ENCODE peak calls at places on chromosomes 11 and 22, in nine cellular contexts. A is tibial nerve; M is A549; Y is right atrium auricular region; E is PC-3; B is left ventricle myocardium inferior; Q is heart right ventricle; D is CD8-positive, alpha-beta T cell; F is uterus. S is an unnamed sample.

GRCh38 chr22:20980938-20981722 is 967 bp upstream of the LZTR1 start:
- DNase-seq in D (no peak), Q (no peak), A (no peak), B (no peak), Y (no peak), E (no peak), F (no peak), M (no peak), S (no peak)

GRCh38 chr11:11253995-11254394 is 99.1 kb downstream of the CSNK2A3 start:
- DNase-seq in E (no peak), M (no peak), Y (no peak), D (no peak), Q (no peak), A (no peak), F (no peak), B (no peak), S (no peak)

GRCh38 chr11:126917531-126918204 is 82.9 kb downstream of the KIRREL3 start:
- DNase-seq in E (peak; percentile 70), Q (no peak), B (no peak), F (no peak), Y (no peak), A (no peak), M (peak; percentile 89), D (no peak), S (no peak)

GRCh38 chr11:105553015-105553414 is 56.9 kb upstream of the GRIA4 start:
- DNase-seq in F (no peak), Q (no peak), D (no peak), M (peak; percentile 0), B (no peak), A (no peak), E (peak; percentile 64), Y (no peak), S (no peak)

GRCh38 chr22:41613456-41613855 is 7.4 kb downstream of the DESI1 start:
- DNase-seq in D (no peak), M (no peak), A (no peak), Y (no peak), Q (no peak), B (no peak), E (no peak), F (no peak), S (no peak)

GRCh38 chr11:72838691-72839305 is 24.6 kb downstream of the ATG16L2 start:
- DNase-seq in D (no peak), F (no peak), Y (no peak), B (no peak), Q (no peak), A (no peak), M (no peak), E (no peak), S (no peak)

GRCh38 chr11:77063407-77063806 is 3.4 kb upstream of the CAPN5 start:
- DNase-seq in Q (no peak), F (no peak), D (no peak), B (no peak), M (no peak), E (no peak), Y (no peak), A (no peak), S (no peak)

GRCh38 chr11:72840780-72841179 is 26.6 kb downstream of the ATG16L2 start:
- DNase-seq in F (peak; percentile 30), B (no peak), E (peak; percentile 25), A (no peak), Q (no peak), D (no peak), M (peak; percentile 35), Y (no peak), S (no peak)

GRCh38 chr11:78850078-78850477 is 275.4 kb upstream of the NARS2 start:
- DNase-seq in Q (no peak), E (no peak), B (no peak), F (no peak), A (no peak), M (no peak), D (no peak), Y (no peak), S (no peak)

GRCh38 chr11:94793822-94794221 is 25.7 kb downstream of the AMOTL1 start:
- DNase-seq in Y (no peak), Q (no peak), E (peak; percentile 58), B (no peak), M (no peak), A (no peak), D (no peak), F (no peak), S (no peak)

GRCh38 chr11:62030071-62030684 is 62.7 kb upstream of the FTH1 start:
- DNase-seq in Q (no peak), Y (no peak), D (no peak), A (no peak), E (no peak), B (no peak), F (no peak), M (no peak), S (no peak)

GRCh38 chr11:8699903-8700302 is 17.3 kb downstream of the RPL27A start:
- DNase-seq in D (no peak), Q (no peak), F (peak; percentile 16), A (peak; percentile 38), E (peak; percentile 43), Y (no peak), M (no peak), B (no peak), S (no peak)

GRCh38 chr11:93589347-93589746 is 46.2 kb upstream of the SMCO4 start:
- DNase-seq in A (no peak), B (no peak), M (no peak), Y (no peak), F (no peak), Q (no peak), E (no peak), D (no peak), S (no peak)

GRCh38 chr11:62708423-62709261 is 1.2 kb downstream of the GNG3 start:
- DNase-seq in Y (no peak), D (peak; percentile 70), A (no peak), F (peak; percentile 53), E (no peak), M (no peak), Q (no peak), B (no peak), S (no peak)

GRCh38 chr11:19071255-19071654 is 10.7 kb upstream of the MRGPRX2 start:
- DNase-seq in D (peak; percentile 32), A (no peak), Q (peak; percentile 57), E (peak; percentile 87), M (peak; percentile 90), F (peak; percentile 55), Y (peak; percentile 74), B (peak; percentile 55), S (peak; percentile 73)

DNA sequence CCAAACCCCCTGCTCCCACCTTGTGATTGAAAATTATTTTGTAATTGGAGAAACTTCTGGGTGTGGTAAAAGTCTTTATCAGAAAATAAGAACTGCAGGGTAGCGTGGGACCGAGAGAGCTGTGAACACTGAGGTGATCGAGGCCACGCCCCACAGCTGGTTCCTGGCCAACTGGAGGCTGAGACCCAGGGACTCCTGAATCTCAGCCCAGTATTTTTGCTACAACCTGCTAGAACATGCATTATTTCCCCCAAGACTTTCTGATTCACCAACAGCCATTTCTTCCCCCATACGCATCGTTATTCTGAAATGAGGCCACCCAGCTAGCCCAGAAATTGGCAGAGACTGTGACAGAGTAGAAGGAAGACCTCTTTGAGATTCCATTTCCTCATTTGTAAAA is 3.3 kb upstream of the FGF19 start:
- DNase-seq in F (no peak), M (no peak), D (no peak), A (no peak), B (no peak), E (no peak), Y (no peak), Q (no peak), S (no peak)
- H3K4me1 ChIP-seq in F (peaks cover 15% of the 10 kb centered on the region), M (peaks cover 4% of the 10 kb centered on the region), D (peaks cover 12% of the 10 kb centered on the region), A (peaks cover 37% of the 10 kb centered on the region), B (peaks cover 27% of the 10 kb centered on the region), E (peaks cover 5% of the 10 kb centered on the region), Y (peaks cover 22% of the 10 kb centered on the region), Q (peaks cover 7% of the 10 kb centered on the region), S (peaks cover 17% of the 10 kb centered on the region)

GRCh38 chr11:29260939-29261705 is 755.7 kb downstream of the KCNA4 start:
- DNase-seq in B (no peak), F (no peak), D (no peak), Q (no peak), M (peak; percentile 86), A (no peak), E (peak; percentile 92), Y (no peak), S (no peak)
- TF ChIP-seq CTCF in B (no peak), F (no peak), D (no peak), Q (no peak), M (peak; percentile 36), A (no peak), E (peak; percentile 61), Y (no peak), S (no peak)

DNA sequence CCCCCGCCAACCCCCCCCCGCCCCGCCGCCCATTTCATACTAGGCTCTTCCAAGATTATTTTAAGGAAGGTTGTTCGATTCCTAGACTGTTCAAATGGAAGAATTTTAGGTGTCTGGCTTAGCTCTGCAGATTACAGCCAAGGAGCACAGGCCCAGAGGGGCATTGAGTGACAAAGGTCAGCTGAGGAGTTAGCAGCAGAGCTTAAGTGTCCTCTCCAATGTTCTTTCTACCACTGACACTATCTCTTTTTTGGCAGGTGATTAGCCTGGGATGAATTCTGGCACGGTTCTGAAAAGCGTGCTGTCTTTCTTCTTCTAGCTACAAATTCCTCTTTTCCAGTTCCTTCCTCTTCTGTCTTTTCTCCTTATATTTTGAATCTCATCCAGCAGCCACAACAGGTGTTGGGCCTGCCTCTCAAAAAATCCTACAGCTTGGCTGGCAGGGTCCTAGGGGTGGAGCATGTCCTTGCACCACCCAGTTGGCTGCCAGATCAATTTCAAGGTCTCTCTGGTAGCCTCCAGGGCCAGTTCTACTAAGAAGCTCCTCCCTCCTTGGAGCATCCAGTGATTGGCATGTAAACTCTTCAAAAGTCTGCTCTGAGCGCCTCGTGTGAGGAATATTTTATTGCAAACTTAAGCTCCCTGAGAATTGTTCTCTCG is 23.0 kb downstream of the KCNE3 start:
- DNase-seq in Y (no peak), M (no peak), B (no peak), Q (no peak), D (no peak), E (no peak), F (no peak), A (no peak), S (no peak)
- H3K4me1 ChIP-seq in Y (peaks cover 24% of the 10 kb centered on the region), M (peaks cover 28% of the 10 kb centered on the region), B (peaks cover 19% of the 10 kb centered on the region), Q (no peaks in the 10 kb centered on the region), D (no peaks in the 10 kb centered on the region), E (peaks cover 18% of the 10 kb centered on the region), F (peaks cover 7% of the 10 kb centered on the region), A (peaks cover 3% of the 10 kb centered on the region), S (peaks cover 15% of the 10 kb centered on the region)

GRCh38 chr22:50248192-50249084 is 2.6 kb downstream of the HDAC10 start:
- DNase-seq in E (no peak), A (no peak), B (no peak), M (no peak), D (no peak), Q (no peak), Y (no peak), F (no peak), S (no peak)

GRCh38 chr22:50247748-50248147 is 2.9 kb upstream of the TUBGCP6 start:
- DNase-seq in Q (no peak), D (peak; percentile 60), B (no peak), Y (no peak), M (peak; percentile 54), F (no peak), E (peak; percentile 34), A (no peak), S (no peak)

GRCh38 chr22:50245214-50246072 is 620 bp upstream of the TUBGCP6 start:
- DNase-seq in B (no peak), F (no peak), Y (no peak), M (no peak), D (no peak), Q (no peak), E (no peak), A (no peak), S (no peak)

GRCh38 chr22:50244420-50245213 is at the start of gene TUBGCP6:
- DNase-seq in M (peak; percentile 91), D (peak; percentile 89), Q (peak; percentile 95), E (peak; percentile 87), A (peak; percentile 89), B (peak; percentile 97), Y (peak; percentile 95), F (peak; percentile 94), S (peak; percentile 98)

GRCh38 chr22:50246242-50247175 is 1.7 kb upstream of the TUBGCP6 start:
- DNase-seq in E (peak; percentile 23), Y (no peak), B (no peak), A (no peak), F (no peak), Q (no peak), M (no peak), D (no peak), S (no peak)
- TF ChIP-seq CTCF in E (peak; percentile 19), Y (no peak), B (no peak), A (no peak), F (no peak), Q (no peak), M (no peak), D (no peak), S (no peak)

S was measured in lower lobe of right lung.